ENCODE peak calls at places on chromosomes 11 and 22, in four cellular contexts. I, V, H and B are unnamed samples.

GRCh38 chr11:33544593-33545373 is 155.8 kb downstream of the C11orf91 start:
- DNase-seq in I (no peak), V (no peak), H (no peak), B (no peak)

GRCh38 chr22:38694049-38694448 is 6.7 kb downstream of the JOSD1 start:
- DNase-seq in I (no peak), V (no peak), H (no peak), B (peak; percentile 94)

GRCh38 chr11:70082829-70083228 is 4.7 kb downstream of the ANO1 start:
- DNase-seq in I (no peak), V (no peak), H (no peak), B (no peak)

GRCh38 chr22:36809351-36809750 is 7.5 kb downstream of the PVALB start:
- DNase-seq in I (no peak), V (no peak), H (no peak), B (no peak)

GRCh38 chr11:27716850-27717249 is 16.6 kb upstream of the BDNF start:
- DNase-seq in I (no peak), V (no peak), H (no peak), B (no peak)

GRCh38 chr22:30422481-30423295 is 2.9 kb upstream of the MTFP1 start:
- DNase-seq in I (peak; percentile 66), V (peak; percentile 84), H (peak; percentile 43), B (peak; percentile 39)

GRCh38 chr11:129374081-129374992 is 1.3 kb upstream of the BARX2 start:
- DNase-seq in I (no peak), V (peak; percentile 21), H (no peak), B (peak; percentile 56)

GRCh38 chr11:44977493-44977984 is 26.9 kb upstream of the TP53I11 start:
- DNase-seq in I (no peak), V (no peak), H (no peak), B (no peak)

GRCh38 chr11:3163241-3163981 is 1.7 kb downstream of the OSBPL5 start:
- DNase-seq in I (no peak), V (peak; percentile 16), H (no peak), B (no peak)

GRCh38 chr11:520428-521178 is 13.6 kb upstream of the RNH1 start:
- DNase-seq in I (no peak), V (no peak), H (no peak), B (no peak)

GRCh38 chr22:35315855-35316745 is 16.4 kb downstream of the TOM1 start:
- DNase-seq in I (no peak), V (no peak), H (no peak), B (peak; percentile 26)

GRCh38 chr22:46245515-46245914 is 4.6 kb downstream of the CDPF1 start:
- DNase-seq in I (no peak), V (no peak), H (no peak), B (no peak)

GRCh38 chr11:70643642-70644041 is 245.3 kb downstream of the CTTN start:
- DNase-seq in I (no peak), V (no peak), H (no peak), B (no peak)

GRCh38 chr22:29703595-29704195 is 16.1 kb upstream of the CABP7 start:
- DNase-seq in I (no peak), V (no peak), H (no peak), B (no peak)

GRCh38 chr11:57700425-57700824 is 11.6 kb downstream of the MED19 start:
- DNase-seq in I (no peak), V (no peak), H (no peak), B (no peak)

GRCh38 chr22:41308054-41308453 is 6.7 kb downstream of the ZC3H7B start:
- DNase-seq in I (no peak), V (no peak), H (no peak), B (no peak)

GRCh38 chr11:67332081-67332691 is 21.2 kb downstream of the POLD4 start:
- DNase-seq in I (no peak), V (no peak), H (no peak), B (no peak)

GRCh38 chr22:47055461-47055860 is 293.0 kb downstream of the TBC1D22A start:
- DNase-seq in I (no peak), V (no peak), H (no peak), B (no peak)

GRCh38 chr22:30806391-30806861 is 111.8 kb downstream of the OSBP2 start:
- DNase-seq in I (peak; percentile 52), V (no peak), H (peak; percentile 63), B (no peak)

GRCh38 chr11:2309251-2310072 is 7.6 kb downstream of the TSPAN32 start:
- DNase-seq in I (no peak), V (no peak), H (no peak), B (no peak)

GRCh38 chr11:134398644-134399292 is 13.3 kb downstream of the B3GAT1 start:
- DNase-seq in I (no peak), V (no peak), H (no peak), B (no peak)

GRCh38 chr11:6606471-6607189 is 3.1 kb downstream of the ILK start:
- DNase-seq in I (peak; percentile 56), V (peak; percentile 91), H (peak; percentile 93), B (peak; percentile 93)

GRCh38 chr11:18071098-18071705 is 25.1 kb upstream of the TPH1 start:
- DNase-seq in I (no peak), V (no peak), H (no peak), B (no peak)

GRCh38 chr11:19380375-19380774 is 139.6 kb upstream of the E2F8 start:
- DNase-seq in I (peak; percentile 80), V (no peak), H (no peak), B (no peak)

GRCh38 chr11:82703796-82704195 is 29.9 kb downstream of the FAM181B start:
- DNase-seq in I (no peak), V (no peak), H (no peak), B (no peak)

GRCh38 chr22:44359496-44360110 is 46.9 kb upstream of the SHISAL1 start:
- DNase-seq in I (no peak), V (no peak), H (no peak), B (no peak)

GRCh38 chr11:6203327-6203726 is 2.0 kb upstream of the C11orf42 start:
- DNase-seq in I (no peak), V (no peak), H (no peak), B (no peak)

GRCh38 chr11:92227954-92228935 is 3.6 kb downstream of the FAT3 start:
- DNase-seq in I (no peak), V (no peak), H (no peak), B (no peak)

GRCh38 chr11:71336176-71336995 is 84.0 kb upstream of the SHANK2 start:
- DNase-seq in I (no peak), V (no peak), H (no peak), B (peak; percentile 32)

GRCh38 chr11:75602916-75603315 is 40.9 kb downstream of the SERPINH1 start:
- DNase-seq in I (no peak), V (no peak), H (no peak), B (no peak)

GRCh38 chr22:47627561-47628253 is 865.3 kb downstream of the TBC1D22A start:
- DNase-seq in I (peak; percentile 23), V (no peak), H (no peak), B (no peak)

GRCh38 chr11:2806351-2807058 is 79.1 kb downstream of the CDKN1C start:
- DNase-seq in I (no peak), V (peak; percentile 15), H (no peak), B (no peak)

GRCh38 chr11:43555811-43556210 is 124.7 kb upstream of the HSD17B12 start:
- DNase-seq in I (no peak), V (peak; percentile 16), H (no peak), B (no peak)

GRCh38 chr11:84398017-84398626 is 1112.0 kb upstream of the CCDC90B start:
- DNase-seq in I (no peak), V (no peak), H (peak; percentile 23), B (peak; percentile 43)

GRCh38 chr11:93039841-93040240 is 70.4 kb downstream of the MTNR1B start:
- DNase-seq in I (no peak), V (no peak), H (no peak), B (no peak)

GRCh38 chr22:28112548-28113043 is 193.5 kb upstream of the PITPNB start:
- DNase-seq in I (no peak), V (peak; percentile 45), H (no peak), B (peak; percentile 44)

GRCh38 chr11:75506827-75507226 is 18.9 kb downstream of the GDPD5 start:
- DNase-seq in I (no peak), V (no peak), H (no peak), B (no peak)

GRCh38 chr22:25942989-25943411 is 201.0 kb downstream of the MYO18B start:
- DNase-seq in I (no peak), V (peak; percentile 12), H (peak; percentile 75), B (no peak)
- H3K4me3 ChIP-seq in I (no peak overlapping the region), V (no peak overlapping the region), H (no peak overlapping the region), B (no peak overlapping the region)

GRCh38 chr11:96254087-96254486 is 88.9 kb downstream of the MAML2 start:
- DNase-seq in I (no peak), V (no peak), H (no peak), B (no peak)

GRCh38 chr11:96257036-96257435 is 86.0 kb downstream of the MAML2 start:
- DNase-seq in I (no peak), V (no peak), H (no peak), B (no peak)

GRCh38 chr11:96256604-96257003 is 86.4 kb downstream of the MAML2 start:
- DNase-seq in I (no peak), V (no peak), H (no peak), B (no peak)

GRCh38 chr11:96256213-96256580 is 86.8 kb downstream of the MAML2 start:
- DNase-seq in I (no peak), V (no peak), H (no peak), B (no peak)

GRCh38 chr11:96254854-96255253 is 88.1 kb downstream of the MAML2 start:
- DNase-seq in I (no peak), V (no peak), H (no peak), B (no peak)
- H3K4me1 ChIP-seq in I (peaks cover 19% of the 10 kb centered on the region), V (peaks cover 8% of the 10 kb centered on the region), H (no peaks in the 10 kb centered on the region), B (peaks cover 17% of the 10 kb centered on the region)

GRCh38 chr22:20015971-20016733 is 471 bp downstream of the ARVCF start:
- DNase-seq in I (no peak), V (peak; percentile 54), H (no peak), B (peak; percentile 72)

GRCh38 chr22:20017622-20017958 is 967 bp upstream of the ARVCF start:
- DNase-seq in I (no peak), V (no peak), H (no peak), B (no peak)

GRCh38 chr22:20015187-20015625 is 1.4 kb downstream of the ARVCF start:
- DNase-seq in I (no peak), V (no peak), H (no peak), B (no peak)

GRCh38 chr22:20018001-20018400 is 1.4 kb upstream of the ARVCF start:
- DNase-seq in I (no peak), V (no peak), H (no peak), B (no peak)

GRCh38 chr22:20016734-20017621 is at the start of gene ARVCF:
- DNase-seq in I (peak; percentile 25), V (peak; percentile 95), H (peak; percentile 59), B (peak; percentile 90)
- H3K4me3 ChIP-seq in I (peak within 1 kb of the TSS; percentile 77), V (peak within 1 kb of the TSS; percentile 81), H (peak within 1 kb of the TSS; percentile 65), B (peak within 1 kb of the TSS; percentile 57)

DNA sequence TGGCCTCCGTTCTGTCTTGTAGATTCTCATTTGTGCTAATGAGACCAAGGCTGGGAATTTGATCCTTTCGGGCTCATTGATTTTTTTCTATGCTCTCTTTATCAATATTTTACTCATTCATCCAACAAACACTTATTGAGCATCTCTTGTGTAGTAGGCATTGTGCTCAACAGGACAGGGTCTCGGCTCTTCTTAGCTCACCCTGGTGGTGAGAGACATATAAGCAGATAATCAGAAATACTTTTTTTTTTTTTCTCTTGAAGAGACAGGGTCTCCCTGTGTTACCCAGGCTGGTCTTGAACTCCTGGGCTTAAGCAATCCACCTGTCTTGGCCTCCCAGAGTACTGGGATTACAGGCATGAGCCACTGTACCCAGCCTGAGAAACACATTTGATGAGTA is 48.0 kb upstream of the SLC5A1 start:
- DNase-seq in I (no peak), V (no peak), H (no peak), B (no peak)
- H3K4me1 ChIP-seq in I (no peaks in the 10 kb centered on the region), V (no peaks in the 10 kb centered on the region), H (no peaks in the 10 kb centered on the region), B (no peaks in the 10 kb centered on the region)